ENCODE peak calls at places on chromosome 1, in four cellular contexts. D is DMS 273 treated with DMSO at 0.1 percent for 48 hours; G is activated CD4-positive, alpha-beta T cell treated with anti-CD3 and anti-CD28 coated beads for 4 hours; Y is AG09319. V is an unnamed sample.
A peak's percentile ranks its signal among the peaks of the same experiment; 100 is the strongest.

GRCh38 chr1:151051356-151052009 is 3.9 kb downstream of the C1orf56 start:
- DNase-seq in D (no peak), G (no peak), Y (no peak), V (no peak)

GRCh38 chr1:81670286-81670685 is 130.4 kb upstream of the ADGRL2 start:
- DNase-seq in D (no peak), G (no peak), Y (peak; percentile 67), V (no peak)

GRCh38 chr1:233859446-233859845 is 45.0 kb upstream of the SLC35F3 start:
- DNase-seq in D (no peak), G (no peak), Y (no peak), V (no peak)

GRCh38 chr1:150995896-150996295 is 10.8 kb downstream of the MINDY1 start:
- DNase-seq in D (no peak), G (no peak), Y (no peak), V (peak; percentile 47)

GRCh38 chr1:74733616-74734484 is 898 bp downstream of the TYW3 start:
- DNase-seq in D (peak; percentile 76), G (peak; percentile 29), Y (no peak), V (peak; percentile 34)

GRCh38 chr1:1246230-1246600 is 307 bp downstream of the C1QTNF12 start:
- DNase-seq in D (no peak), G (no peak), Y (no peak), V (no peak)

GRCh38 chr1:244048566-244049141 is 2.4 kb upstream of the ZBTB18 start:
- DNase-seq in D (no peak), G (no peak), Y (no peak), V (no peak)

GRCh38 chr1:56065729-56066128 is 513.6 kb downstream of the PLPP3 start:
- DNase-seq in D (no peak), G (no peak), Y (no peak), V (no peak)